ENCODE peak calls at places on chromosome 1, in five cellular contexts. F is kidney glomerular epithelial cell, D is lower lobe of right lung, Q is stromal cell of bone marrow, X is AG04450. L is an unnamed sample.

GRCh38 chr1:183952101-183952500 is 85.4 kb downstream of the COLGALT2 start:
- DNase-seq in F (no peak), D (no peak), Q (no peak), X (no peak), L (no peak)

GRCh38 chr1:93758842-93759515 is 77.3 kb upstream of the BCAR3 start:
- DNase-seq in F (no peak), D (peak; percentile 64), Q (peak; percentile 65), X (no peak), L (no peak)

GRCh38 chr1:94101613-94101940 is 19.4 kb downstream of the ABCA4 start:
- DNase-seq in F (no peak), D (no peak), Q (no peak), X (no peak), L (no peak)

GRCh38 chr1:155463865-155464264 is 98.7 kb downstream of the ASH1L start:
- DNase-seq in F (peak; percentile 27), D (no peak), Q (peak; percentile 88), X (peak; percentile 47), L (no peak)

GRCh38 chr1:113714606-113715269 is 44.5 kb downstream of the PHTF1 start:
- DNase-seq in F (no peak), D (no peak), Q (no peak), X (no peak), L (no peak)

GRCh38 chr1:67945733-67946374 is 104.6 kb downstream of the DIRAS3 start:
- DNase-seq in F (no peak), D (no peak), Q (no peak), X (no peak), L (no peak)

GRCh38 chr1:230770317-230770716 is 23.1 kb downstream of the CAPN9 start:
- DNase-seq in F (no peak), D (no peak), Q (no peak), X (no peak), L (no peak)

GRCh38 chr1:22613226-22613918 is 23.1 kb upstream of the C1QA start:
- DNase-seq in F (no peak), D (peak; percentile 3), Q (no peak), X (no peak), L (no peak)